ENCODE peak calls at places on chromosomes 5 and 9, in eight cellular contexts. Q is thyroid gland, X is left ventricle myocardium inferior, T is heart right ventricle, A is tibial artery, N is adrenal gland, Y is transverse colon, G is K562. D is an unnamed sample. For H3K4me1, the result is how much of the 10 kb centered on the place peaks cover.

GRCh38 chr9:133163559-133164208 is at the start of gene GBGT1:
- DNase-seq in G (peak), Q (peak), A (peak), T (peak), X (peak), N (peak), Y (peak), D (peak)

GRCh38 chr5:147743686-147744332 is 38.7 kb downstream of the JAKMIP2 start:
- DNase-seq in A (no peak), T (no peak), N (peak), G (no peak), Y (no peak), X (no peak), Q (peak), D (no peak)

GRCh38 chr5:307794-308579 is 13.5 kb upstream of the AHRR start:
- DNase-seq in G (no peak), T (no peak), A (no peak), Q (no peak), Y (no peak), X (no peak), N (no peak), D (no peak)

GRCh38 chr9:21096172-21096900 is 18.6 kb upstream of the IFNB1 start:
- DNase-seq in G (no peak), Y (no peak), X (no peak), N (peak), Q (no peak), T (no peak), A (no peak), D (no peak)

GRCh38 chr5:167244583-167244982 is 1046.9 kb upstream of the WWC1 start:
- DNase-seq in Y (no peak), X (no peak), A (no peak), Q (no peak), T (no peak), N (no peak), G (no peak), D (no peak)

GRCh38 chr5:39518516-39518915 is 93.7 kb upstream of the DAB2 start:
- DNase-seq in T (no peak), N (no peak), Y (no peak), X (no peak), G (no peak), Q (no peak), A (no peak), D (no peak)

GRCh38 chr5:115573133-115573532 is 28.6 kb upstream of the FEM1C start:
- DNase-seq in Q (no peak), N (no peak), Y (no peak), A (no peak), G (no peak), X (no peak), T (no peak), D (no peak)

GRCh38 chr5:64295100-64295499 is 129.5 kb downstream of the RNF180 start:
- DNase-seq in T (no peak), N (no peak), G (no peak), Y (no peak), Q (no peak), X (no peak), A (no peak), D (no peak)

GRCh38 chr5:158877706-158878105 is 222.0 kb downstream of the EBF1 start:
- DNase-seq in G (no peak), T (no peak), X (no peak), N (no peak), Y (no peak), A (no peak), Q (no peak), D (no peak)

GRCh38 chr9:31140316-31140715 is 1244.1 kb upstream of the ACO1 start:
- DNase-seq in Q (no peak), Y (no peak), A (no peak), X (no peak), N (no peak), T (no peak), G (no peak), D (no peak)

GRCh38 chr5:97192580-97193421 is 9.8 kb upstream of the RIOK2 start:
- DNase-seq in G (no peak), X (no peak), T (no peak), A (no peak), Y (no peak), N (no peak), Q (no peak), D (no peak)

GRCh38 chr5:176171171-176171760 is 67.0 kb upstream of the SIMC1 start:
- DNase-seq in G (no peak), A (no peak), Y (no peak), Q (peak), T (no peak), N (no peak), X (no peak), D (no peak)

GRCh38 chr9:116278326-116278725 is 124.7 kb downstream of the PAPPA start:
- DNase-seq in G (no peak), N (no peak), T (no peak), A (no peak), Y (no peak), X (no peak), Q (no peak), D (no peak)

GRCh38 chr9:35490910-35491465 is 1.1 kb downstream of the RUSC2 start:
- DNase-seq in Q (no peak), X (no peak), T (no peak), N (no peak), A (no peak), Y (no peak), G (no peak), D (no peak)

DNA sequence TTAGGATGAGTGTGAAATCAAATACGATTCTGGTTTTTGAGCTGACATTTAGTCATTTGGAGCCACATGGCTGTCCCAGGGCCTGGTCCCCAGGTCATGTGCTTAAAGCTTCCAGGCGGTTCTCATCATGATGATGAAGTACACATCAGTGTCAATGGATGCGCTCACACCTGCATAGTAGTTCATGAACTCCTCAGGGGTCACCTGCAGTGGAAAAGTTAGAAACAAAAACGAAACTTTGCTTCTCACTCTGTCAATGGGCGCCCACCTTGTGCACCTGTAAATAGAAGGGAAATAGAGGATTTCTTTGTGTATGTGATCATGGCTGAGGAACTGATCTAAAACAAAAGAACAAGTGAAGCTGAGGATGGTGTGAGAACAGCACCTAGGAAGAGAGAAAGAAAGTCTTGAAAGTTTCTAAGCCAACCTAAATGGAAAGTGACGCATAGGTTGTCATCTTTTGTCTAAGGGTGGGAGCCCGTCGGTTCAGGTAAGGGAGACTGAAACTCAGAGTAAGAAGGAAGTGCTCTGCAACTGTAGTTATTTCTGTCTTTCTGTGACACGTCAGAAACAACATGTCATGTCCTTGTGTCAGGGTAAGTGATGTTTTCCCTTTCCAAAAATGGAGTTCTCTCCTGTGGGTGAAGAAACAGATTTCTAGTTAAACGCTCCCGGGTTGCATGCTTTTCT is 33.8 kb downstream of the CAPSL start:
- DNase-seq in T (no peak), N (no peak), Q (no peak), A (no peak), X (no peak), Y (no peak), G (no peak), D (no peak)
- H3K4me1 ChIP-seq in T (under half), N (under half), Q (under half), A (under half), X (under half), Y (under half), G (under half), D (under half)

GRCh38 chr9:127777368-127777960 is 1.0 kb downstream of the SH2D3C start:
- DNase-seq in Y (no peak), G (no peak), Q (no peak), N (no peak), T (no peak), A (no peak), X (no peak), D (no peak)

GRCh38 chr9:127780126-127780885 is 1.8 kb upstream of the SH2D3C start:
- DNase-seq in N (no peak), X (no peak), Y (no peak), Q (no peak), T (no peak), A (no peak), G (no peak), D (no peak)

GRCh38 chr9:127776919-127777280 is 1.6 kb downstream of the SH2D3C start:
- DNase-seq in X (no peak), A (no peak), Q (no peak), T (no peak), Y (no peak), N (no peak), G (no peak), D (no peak)

GRCh38 chr9:127778280-127779135 is at the start of gene SH2D3C:
- DNase-seq in X (peak), Q (no peak), N (no peak), Y (peak), A (no peak), T (peak), G (no peak), D (no peak)

DNA sequence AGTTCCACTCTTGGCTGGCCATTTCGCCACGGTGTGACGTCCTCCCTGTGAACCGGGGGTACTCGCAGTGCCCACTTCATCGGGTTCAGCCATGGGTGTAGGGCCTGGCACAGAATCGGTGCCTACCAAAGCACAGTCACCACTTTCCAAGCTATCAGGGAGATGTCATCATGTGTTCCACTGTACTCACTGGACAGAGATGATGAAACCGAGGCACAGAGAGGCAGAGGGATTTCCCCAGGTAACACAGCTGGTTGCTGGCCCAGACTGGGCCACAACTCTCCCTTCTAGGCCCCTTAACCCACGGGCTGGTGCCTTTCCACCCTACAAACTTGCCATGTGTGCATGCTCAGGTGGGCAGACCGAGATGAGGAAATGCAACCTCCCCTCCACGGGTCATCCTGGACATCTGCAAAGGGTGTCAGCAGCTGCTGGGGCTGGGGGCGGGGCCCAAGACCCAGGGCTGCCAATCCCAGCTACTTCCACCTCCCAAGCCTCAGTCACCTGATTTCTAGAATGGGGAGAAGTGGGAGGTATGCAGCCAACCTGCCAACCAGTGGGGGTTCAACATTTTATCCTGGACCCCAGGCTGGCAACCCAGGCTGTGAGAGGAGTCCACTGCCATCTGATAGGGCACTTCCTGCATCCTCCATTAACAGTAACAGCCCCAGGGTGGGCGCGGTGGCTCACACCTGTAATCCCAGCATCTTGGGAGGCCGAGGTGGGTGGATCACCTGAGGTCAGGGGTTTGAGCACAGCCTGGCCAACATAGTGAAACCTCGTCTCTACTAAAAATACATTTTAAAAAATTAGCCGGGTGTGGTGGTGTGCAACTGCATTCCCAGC is 893 bp upstream of the SH2D3C start:
- DNase-seq in N (no peak), A (no peak), Q (no peak), T (no peak), Y (peak), X (no peak), G (no peak), D (no peak)
- H3K27ac ChIP-seq in N (no peak), A (no peak), Q (no peak), T (peak), Y (peak), X (peak), G (no peak), D (peak)

GRCh38 chr5:137825165-137825564 is 42.5 kb upstream of the MYOT start:
- DNase-seq in N (no peak), A (no peak), Q (no peak), X (no peak), T (no peak), G (no peak), Y (no peak), D (no peak)

GRCh38 chr5:137822158-137822764 is 45.4 kb upstream of the MYOT start:
- DNase-seq in A (no peak), Q (peak), T (peak), N (peak), Y (peak), G (peak), X (no peak), D (no peak)

GRCh38 chr5:137819768-137820167 is 47.9 kb upstream of the MYOT start:
- DNase-seq in Q (no peak), N (no peak), A (no peak), X (no peak), T (no peak), G (no peak), Y (no peak), D (no peak)

GRCh38 chr5:137826067-137826466 is 41.6 kb upstream of the MYOT start:
- DNase-seq in N (no peak), Q (no peak), G (no peak), X (no peak), Y (no peak), A (no peak), T (no peak), D (no peak)

DNA sequence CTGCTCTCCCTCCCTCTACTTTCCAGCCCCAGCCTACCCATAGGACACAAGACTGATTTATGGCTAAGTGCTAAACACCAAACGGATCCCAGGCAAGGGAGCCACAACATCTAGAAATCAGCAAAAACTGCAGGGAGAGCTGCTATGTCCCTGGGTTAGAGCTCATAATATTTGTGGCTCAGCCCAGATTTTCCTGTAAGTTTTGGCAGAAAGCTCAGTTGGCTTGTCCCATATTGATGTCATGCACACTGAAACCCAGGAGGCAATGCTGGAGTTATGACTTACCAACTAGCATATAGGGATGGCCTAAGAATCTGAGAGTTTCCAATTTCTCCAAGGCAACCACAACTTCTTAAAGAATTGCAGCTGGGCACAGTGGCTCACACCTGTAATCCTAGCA is 44.7 kb upstream of the MYOT start:
- DNase-seq in Q (no peak), G (no peak), A (no peak), T (no peak), N (no peak), X (no peak), Y (no peak), D (no peak)
- TF ChIP-seq CTCF in Q (no peak), G (no peak), A (no peak), T (no peak), N (no peak), X (no peak), Y (no peak), D (no peak)

DNA sequence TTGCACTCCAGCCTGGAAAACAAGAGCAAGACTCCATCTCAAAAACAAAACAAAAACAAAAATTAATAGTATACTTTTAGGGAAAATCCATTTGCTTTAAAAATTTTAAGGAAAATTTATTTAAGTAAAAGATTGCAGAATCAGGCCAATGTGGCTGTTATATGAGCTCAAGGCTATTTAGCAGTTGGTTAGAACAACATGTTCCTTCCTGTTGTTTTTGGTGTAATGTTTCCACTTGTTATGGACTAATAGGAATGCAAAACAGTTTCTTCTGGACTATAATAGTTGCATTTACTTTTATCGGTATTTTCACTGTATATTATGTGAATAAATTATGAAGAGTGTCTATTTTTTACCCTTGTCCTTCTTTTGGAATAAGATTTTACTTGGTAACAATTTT is 3.0 kb upstream of the CDC42SE2 start:
- DNase-seq in A (no peak), Q (no peak), X (no peak), Y (no peak), N (no peak), T (no peak), G (no peak), D (no peak)
- H3K4me1 ChIP-seq in A (under half), Q (under half), X (under half), Y (under half), N (under half), T (under half), G (under half), D (under half)

DNA sequence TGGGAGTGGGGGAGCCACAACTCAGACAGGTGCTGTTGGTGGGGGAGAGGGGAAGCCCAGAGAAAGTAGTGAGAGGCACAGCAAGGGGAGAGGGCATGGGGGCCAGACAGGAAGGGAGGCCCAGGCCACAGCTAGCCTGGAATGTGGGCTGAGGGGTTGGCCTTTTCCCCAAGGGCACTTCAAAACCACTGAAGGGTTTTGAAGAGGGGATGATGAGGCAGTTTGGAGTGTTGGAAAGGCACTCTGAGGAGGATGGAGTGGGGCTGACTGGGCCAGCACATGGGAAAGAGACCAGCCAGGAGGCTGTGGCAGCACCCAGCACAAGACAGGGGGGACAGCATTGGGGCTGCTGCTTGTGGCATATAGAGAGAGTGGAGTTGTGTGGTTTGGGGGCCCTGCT is 3.8 kb downstream of the PSD2 start:
- DNase-seq in X (no peak), N (no peak), Y (no peak), G (no peak), T (no peak), A (no peak), Q (peak), D (no peak)
- H3K27ac ChIP-seq in X (no peak), N (no peak), Y (no peak), G (no peak), T (no peak), A (no peak), Q (no peak), D (no peak)

GRCh38 chr5:10724799-10725507 is 36.1 kb downstream of the DAP start:
- DNase-seq in Y (peak), A (peak), T (peak), Q (peak), G (peak), X (peak), N (peak), D (peak)
- TF ChIP-seq CTCF in Y (peak), A (peak), T (peak), Q (no peak), G (peak), X (peak), N (peak), D (no peak)

DNA sequence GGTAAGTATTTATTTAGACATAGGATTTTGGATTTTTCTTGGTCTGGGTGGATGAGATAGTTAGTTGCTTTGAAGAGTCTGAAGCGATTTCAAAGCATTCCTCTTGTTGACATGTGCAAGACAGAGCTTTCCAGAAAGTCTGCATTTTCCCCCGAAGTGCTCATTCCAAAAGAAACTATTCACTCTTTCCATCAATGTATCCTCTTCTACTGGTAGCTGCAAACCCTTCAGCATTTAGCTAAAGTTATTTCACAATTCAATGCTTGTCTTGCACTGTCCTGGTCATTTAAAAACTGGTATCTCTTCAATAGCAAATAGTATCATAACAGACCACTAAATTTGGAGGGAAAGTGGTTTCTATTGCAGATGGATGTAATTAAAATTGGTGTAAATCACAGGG is 13.0 kb downstream of the NREP start:
- DNase-seq in A (no peak), N (no peak), Q (no peak), Y (no peak), X (no peak), T (no peak), G (no peak), D (no peak)
- H3K4me1 ChIP-seq in A (half or more), N (under half), Q (under half), Y (under half), X (half or more), T (under half), G (under half), D (under half)

DNA sequence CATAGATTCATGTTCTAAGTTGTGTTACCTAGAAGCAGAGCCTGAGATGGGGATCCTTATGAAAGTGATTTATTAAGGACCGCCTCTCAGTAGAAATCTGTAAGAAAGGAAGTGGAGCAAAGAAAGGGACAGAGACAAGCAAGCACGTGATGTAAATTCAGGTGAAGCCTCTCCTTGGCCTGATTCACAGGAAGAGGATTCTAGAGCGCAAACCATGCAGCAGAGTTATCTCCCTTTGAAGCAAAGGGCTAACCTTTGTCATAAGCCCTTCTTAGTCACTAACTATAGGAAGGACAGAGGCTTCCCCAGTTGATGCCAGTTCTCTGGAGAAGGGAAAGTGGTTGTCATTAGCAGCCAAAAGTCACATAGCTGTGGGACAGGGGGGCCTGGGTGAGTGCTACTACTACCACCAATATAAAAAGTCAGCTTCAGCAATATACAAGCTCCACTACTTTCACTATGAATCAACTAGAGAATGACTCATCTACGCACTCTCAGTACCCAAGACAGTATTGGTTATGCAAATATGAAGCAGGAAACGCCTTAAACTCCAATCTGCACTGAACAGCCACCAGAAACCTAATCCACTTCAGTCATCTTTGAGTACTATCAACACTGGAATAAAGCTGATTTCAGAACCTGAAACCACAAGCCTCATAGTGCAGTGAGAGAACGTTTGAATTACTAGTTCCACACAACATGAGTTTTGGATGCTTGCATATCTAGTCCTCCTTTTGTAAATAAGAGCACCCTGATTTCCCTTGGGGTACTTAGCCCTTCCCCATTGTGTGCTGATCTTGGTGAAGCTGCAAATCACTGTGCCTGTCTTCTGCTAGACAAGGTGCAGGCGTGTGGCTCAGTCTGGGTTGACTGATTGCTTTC is 162.7 kb downstream of the ZNF608 start:
- DNase-seq in X (no peak), A (no peak), T (no peak), N (no peak), G (peak), Y (peak), Q (no peak), D (no peak)
- H3K27ac ChIP-seq in X (no peak), A (no peak), T (no peak), N (no peak), G (no peak), Y (no peak), Q (no peak), D (no peak)

D was measured in pancreas.